ENCODE peak calls at places on chromosomes 16 and 17, in eight cellular contexts. Z, G, H, J, O, X, P and V are unnamed samples.
A peak's percentile ranks its signal among the peaks of the same experiment; 100 is the strongest.

GRCh38 chr16:67942510-67943255 is 1.2 kb downstream of the LCAT start:
- DNase-seq in Z (no peak), G (no peak), H (no peak), J (no peak), O (no peak), X (no peak), P (peak; percentile 71), V (no peak)

GRCh38 chr16:63684116-63684515 is 1437.7 kb downstream of the CDH11 start:
- DNase-seq in Z (no peak), G (no peak), H (no peak), J (no peak), O (no peak), X (no peak), P (no peak), V (no peak)

GRCh38 chr17:36792849-36793248 is 144.4 kb upstream of the LHX1 start:
- DNase-seq in Z (no peak), G (no peak), H (no peak), J (no peak), O (no peak), X (no peak), P (no peak), V (no peak)

GRCh38 chr16:10517868-10518267 is 62.5 kb downstream of the EMP2 start:
- DNase-seq in Z (no peak), G (no peak), H (no peak), J (no peak), O (no peak), X (no peak), P (no peak), V (no peak)

GRCh38 chr16:6684076-6684673 is 648.5 kb upstream of the RBFOX1 start:
- DNase-seq in Z (peak; percentile 8), G (no peak), H (no peak), J (peak; percentile 41), O (no peak), X (no peak), P (no peak), V (peak; percentile 3)

GRCh38 chr17:17021194-17021863 is 20.9 kb upstream of the MPRIP start:
- DNase-seq in Z (no peak), G (no peak), H (no peak), J (peak; percentile 36), O (no peak), X (no peak), P (peak; percentile 76), V (no peak)

GRCh38 chr17:16877102-16877501 is 94.8 kb downstream of the TNFRSF13B start:
- DNase-seq in Z (no peak), G (no peak), H (no peak), J (no peak), O (no peak), X (no peak), P (no peak), V (peak; percentile 24)

GRCh38 chr17:62626719-62627218 is 701 bp upstream of the MRC2 start:
- DNase-seq in Z (no peak), G (no peak), H (no peak), J (peak; percentile 19), O (peak; percentile 76), X (no peak), P (peak; percentile 75), V (peak; percentile 83)

GRCh38 chr16:87276091-87276561 is 41.1 kb downstream of the C16orf95 start:
- DNase-seq in Z (no peak), G (no peak), H (no peak), J (no peak), O (no peak), X (no peak), P (no peak), V (no peak)

GRCh38 chr17:78737332-78737731 is 44.7 kb downstream of the CYTH1 start:
- DNase-seq in Z (peak; percentile 49), G (no peak), H (no peak), J (no peak), O (peak; percentile 42), X (no peak), P (no peak), V (peak; percentile 86)

GRCh38 chr17:62629556-62630364 is 2.3 kb downstream of the MRC2 start:
- DNase-seq in Z (no peak), G (no peak), H (no peak), J (no peak), O (no peak), X (no peak), P (no peak), V (no peak)

GRCh38 chr16:85857406-85857805 is 41.6 kb upstream of the IRF8 start:
- DNase-seq in Z (no peak), G (no peak), H (no peak), J (no peak), O (no peak), X (no peak), P (no peak), V (no peak)

GRCh38 chr16:4345439-4346204 is 5.5 kb downstream of the PAM16 start:
- DNase-seq in Z (no peak), G (no peak), H (no peak), J (no peak), O (no peak), X (no peak), P (no peak), V (no peak)

GRCh38 chr16:65125322-65125721 is 3.5 kb upstream of the CDH11 start:
- DNase-seq in Z (no peak), G (no peak), H (no peak), J (no peak), O (no peak), X (no peak), P (no peak), V (no peak)

GRCh38 chr17:76797441-76797840 is 59.5 kb downstream of the MFSD11 start:
- DNase-seq in Z (no peak), G (no peak), H (no peak), J (no peak), O (no peak), X (no peak), P (no peak), V (peak; percentile 16)

GRCh38 chr17:19647697-19648474 is 665 bp upstream of the ALDH3A2 start:
- DNase-seq in Z (peak; percentile 79), G (peak; percentile 1), H (no peak), J (peak; percentile 62), O (peak; percentile 37), X (peak; percentile 46), P (peak; percentile 82), V (peak; percentile 85)

GRCh38 chr16:82630219-82630618 is 3.5 kb downstream of the CDH13 start:
- DNase-seq in Z (no peak), G (no peak), H (no peak), J (no peak), O (no peak), X (no peak), P (no peak), V (peak; percentile 62)

GRCh38 chr17:79904865-79905264 is 65.6 kb upstream of the CBX4 start:
- DNase-seq in Z (no peak), G (no peak), H (no peak), J (no peak), O (no peak), X (no peak), P (no peak), V (no peak)

GRCh38 chr17:82704886-82705285 is 6.4 kb upstream of the RAB40B start:
- DNase-seq in Z (no peak), G (no peak), H (no peak), J (no peak), O (no peak), X (no peak), P (peak; percentile 31), V (no peak)

GRCh38 chr17:45019177-45019711 is 32.2 kb downstream of the DCAKD start:
- DNase-seq in Z (peak; percentile 51), G (no peak), H (peak; percentile 11), J (peak; percentile 50), O (no peak), X (peak; percentile 67), P (peak; percentile 73), V (peak; percentile 77)

GRCh38 chr17:18377437-18378204 is at the start of gene EVPLL:
- DNase-seq in Z (no peak), G (no peak), H (no peak), J (peak; percentile 72), O (no peak), X (no peak), P (peak; percentile 75), V (no peak)

GRCh38 chr16:29816694-29817441 is 916 bp downstream of the PAGR1 start:
- DNase-seq in Z (peak; percentile 30), G (no peak), H (no peak), J (peak; percentile 70), O (no peak), X (no peak), P (peak; percentile 82), V (peak; percentile 75)

GRCh38 chr16:630815-631405 is at the start of gene WFIKKN1:
- DNase-seq in Z (no peak), G (no peak), H (no peak), J (peak; percentile 41), O (no peak), X (peak; percentile 54), P (peak; percentile 46), V (no peak)

GRCh38 chr17:51718945-51719344 is 439.6 kb downstream of the CA10 start:
- DNase-seq in Z (no peak), G (no peak), H (no peak), J (no peak), O (no peak), X (no peak), P (no peak), V (no peak)

GRCh38 chr17:66514227-66514806 is 211.9 kb downstream of the PRKCA start:
- DNase-seq in Z (no peak), G (no peak), H (no peak), J (no peak), O (no peak), X (no peak), P (no peak), V (peak; percentile 87)

GRCh38 chr16:85007815-85008214 is 3.5 kb downstream of the ZDHHC7 start:
- DNase-seq in Z (no peak), G (no peak), H (no peak), J (no peak), O (no peak), X (no peak), P (no peak), V (no peak)

GRCh38 chr16:10138881-10139280 is 43.3 kb downstream of the GRIN2A start:
- DNase-seq in Z (no peak), G (no peak), H (no peak), J (no peak), O (no peak), X (no peak), P (no peak), V (no peak)

GRCh38 chr17:2190014-2190413 is 113.6 kb downstream of the SMG6 start:
- DNase-seq in Z (no peak), G (no peak), H (no peak), J (peak; percentile 42), O (no peak), X (no peak), P (no peak), V (peak; percentile 39)

GRCh38 chr17:5355416-5356129 is 63.9 kb downstream of the NUP88 start:
- DNase-seq in Z (no peak), G (no peak), H (no peak), J (no peak), O (peak; percentile 7), X (no peak), P (no peak), V (no peak)

GRCh38 chr16:81703177-81704155 is 75.6 kb upstream of the PLCG2 start:
- DNase-seq in Z (no peak), G (no peak), H (no peak), J (peak; percentile 49), O (peak; percentile 87), X (no peak), P (peak; percentile 17), V (peak; percentile 89)